ENCODE peak calls at places on chromosome X, in five cellular contexts. One of them, this sample, is unnamed.
A peak's percentile ranks its signal among the peaks of the same experiment; 100 is the strongest.

GRCh38 chrX:49058794-49059193 is at the start of gene CCDC120:
- DNase-seq in cardiac muscle cell: no peak
- DNase-seq in fibroblast of mammary gland: no peak
- DNase-seq in activated T-cell treated with anti-CD3 and anti-CD28 coated beads, Interleukin-2, amount 50 U/mL, for 72 hours: no peak
- DNase-seq in kidney glomerular epithelial cell: no peak
- DNase-seq in this sample: peak; percentile 62

GRCh38 chrX:11420851-11421250 is 127.6 kb downstream of the AMELX start:
- DNase-seq in activated T-cell treated with anti-CD3 and anti-CD28 coated beads, Interleukin-2, amount 50 U/mL, for 72 hours: no peak
- DNase-seq in cardiac muscle cell: no peak
- DNase-seq in kidney glomerular epithelial cell: no peak
- DNase-seq in fibroblast of mammary gland: no peak
- DNase-seq in this sample: no peak

GRCh38 chrX:153568612-153569011 is 30.3 kb downstream of the CCNQ start:
- DNase-seq in kidney glomerular epithelial cell: no peak
- DNase-seq in activated T-cell treated with anti-CD3 and anti-CD28 coated beads, Interleukin-2, amount 50 U/mL, for 72 hours: no peak
- DNase-seq in fibroblast of mammary gland: no peak
- DNase-seq in cardiac muscle cell: no peak
- DNase-seq in this sample: no peak

GRCh38 chrX:43631841-43632240 is 24.3 kb upstream of the MAOA start:
- DNase-seq in kidney glomerular epithelial cell: no peak
- DNase-seq in fibroblast of mammary gland: no peak
- DNase-seq in activated T-cell treated with anti-CD3 and anti-CD28 coated beads, Interleukin-2, amount 50 U/mL, for 72 hours: no peak
- DNase-seq in cardiac muscle cell: no peak
- DNase-seq in this sample: no peak

GRCh38 chrX:29308726-29309125 is 721.5 kb downstream of the IL1RAPL1 start:
- DNase-seq in kidney glomerular epithelial cell: no peak
- DNase-seq in cardiac muscle cell: no peak
- DNase-seq in activated T-cell treated with anti-CD3 and anti-CD28 coated beads, Interleukin-2, amount 50 U/mL, for 72 hours: no peak
- DNase-seq in fibroblast of mammary gland: no peak
- DNase-seq in this sample: no peak

GRCh38 chrX:47581731-47582647 is at the start of gene TIMP1:
- DNase-seq in kidney glomerular epithelial cell: peak; percentile 74
- DNase-seq in activated T-cell treated with anti-CD3 and anti-CD28 coated beads, Interleukin-2, amount 50 U/mL, for 72 hours: peak; percentile 88
- DNase-seq in fibroblast of mammary gland: peak; percentile 92
- DNase-seq in cardiac muscle cell: peak; percentile 97
- DNase-seq in this sample: no peak

GRCh38 chrX:1685460-1685859 is 70.6 kb downstream of the ASMT start:
- DNase-seq in fibroblast of mammary gland: no peak
- DNase-seq in cardiac muscle cell: no peak
- DNase-seq in activated T-cell treated with anti-CD3 and anti-CD28 coated beads, Interleukin-2, amount 50 U/mL, for 72 hours: no peak
- DNase-seq in kidney glomerular epithelial cell: no peak
- DNase-seq in this sample: no peak

GRCh38 chrX:54482839-54483593 is 13.0 kb downstream of the FGD1 start:
- DNase-seq in kidney glomerular epithelial cell: no peak
- DNase-seq in activated T-cell treated with anti-CD3 and anti-CD28 coated beads, Interleukin-2, amount 50 U/mL, for 72 hours: no peak
- DNase-seq in fibroblast of mammary gland: no peak
- DNase-seq in cardiac muscle cell: no peak
- DNase-seq in this sample: no peak

GRCh38 chrX:121635141-121635540 is 587.7 kb downstream of the GLUD2 start:
- DNase-seq in cardiac muscle cell: no peak
- DNase-seq in activated T-cell treated with anti-CD3 and anti-CD28 coated beads, Interleukin-2, amount 50 U/mL, for 72 hours: no peak
- DNase-seq in fibroblast of mammary gland: peak; percentile 40
- DNase-seq in kidney glomerular epithelial cell: no peak
- DNase-seq in this sample: no peak

GRCh38 chrX:154049209-154050112 is 29.8 kb upstream of the IRAK1 start:
- DNase-seq in activated T-cell treated with anti-CD3 and anti-CD28 coated beads, Interleukin-2, amount 50 U/mL, for 72 hours: no peak
- DNase-seq in kidney glomerular epithelial cell: no peak
- DNase-seq in cardiac muscle cell: no peak
- DNase-seq in fibroblast of mammary gland: no peak
- DNase-seq in this sample: no peak

GRCh38 chrX:140572724-140573123 is 67.9 kb upstream of the SOX3 start:
- DNase-seq in activated T-cell treated with anti-CD3 and anti-CD28 coated beads, Interleukin-2, amount 50 U/mL, for 72 hours: peak; percentile 17
- DNase-seq in cardiac muscle cell: peak; percentile 27
- DNase-seq in fibroblast of mammary gland: peak; percentile 15
- DNase-seq in kidney glomerular epithelial cell: peak; percentile 12
- DNase-seq in this sample: peak; percentile 36

GRCh38 chrX:150258463-150259430 is 104.4 kb upstream of the MAMLD1 start:
- DNase-seq in cardiac muscle cell: no peak
- DNase-seq in activated T-cell treated with anti-CD3 and anti-CD28 coated beads, Interleukin-2, amount 50 U/mL, for 72 hours: no peak
- DNase-seq in kidney glomerular epithelial cell: peak; percentile 16
- DNase-seq in fibroblast of mammary gland: peak; percentile 14
- DNase-seq in this sample: no peak

GRCh38 chrX:17376381-17377046 is 1.5 kb downstream of the NHS start:
- DNase-seq in activated T-cell treated with anti-CD3 and anti-CD28 coated beads, Interleukin-2, amount 50 U/mL, for 72 hours: peak; percentile 35
- DNase-seq in fibroblast of mammary gland: peak; percentile 13
- DNase-seq in cardiac muscle cell: no peak
- DNase-seq in kidney glomerular epithelial cell: no peak
- DNase-seq in this sample: peak; percentile 5

GRCh38 chrX:50211510-50211909 is 6.9 kb downstream of the CCNB3 start:
- DNase-seq in fibroblast of mammary gland: peak; percentile 37
- DNase-seq in kidney glomerular epithelial cell: no peak
- DNase-seq in cardiac muscle cell: peak; percentile 29
- DNase-seq in activated T-cell treated with anti-CD3 and anti-CD28 coated beads, Interleukin-2, amount 50 U/mL, for 72 hours: no peak
- DNase-seq in this sample: no peak

GRCh38 chrX:140765043-140765784 is 55.7 kb downstream of the LINC00632 start:
- DNase-seq in cardiac muscle cell: peak; percentile 71
- DNase-seq in fibroblast of mammary gland: peak; percentile 65
- DNase-seq in activated T-cell treated with anti-CD3 and anti-CD28 coated beads, Interleukin-2, amount 50 U/mL, for 72 hours: no peak
- DNase-seq in kidney glomerular epithelial cell: no peak
- DNase-seq in this sample: no peak

GRCh38 chrX:29215251-29215650 is 628.0 kb downstream of the IL1RAPL1 start:
- DNase-seq in activated T-cell treated with anti-CD3 and anti-CD28 coated beads, Interleukin-2, amount 50 U/mL, for 72 hours: no peak
- DNase-seq in fibroblast of mammary gland: peak; percentile 4
- DNase-seq in cardiac muscle cell: peak; percentile 7
- DNase-seq in kidney glomerular epithelial cell: no peak
- DNase-seq in this sample: no peak

GRCh38 chrX:31266172-31267076 is 194.6 kb upstream of the FTHL17 start:
- DNase-seq in activated T-cell treated with anti-CD3 and anti-CD28 coated beads, Interleukin-2, amount 50 U/mL, for 72 hours: peak; percentile 27
- DNase-seq in fibroblast of mammary gland: no peak
- DNase-seq in cardiac muscle cell: peak; percentile 24
- DNase-seq in kidney glomerular epithelial cell: peak; percentile 16
- DNase-seq in this sample: peak; percentile 47

GRCh38 chrX:46653482-46653881 is 79.9 kb downstream of the CHST7 start:
- DNase-seq in activated T-cell treated with anti-CD3 and anti-CD28 coated beads, Interleukin-2, amount 50 U/mL, for 72 hours: peak; percentile 13
- DNase-seq in fibroblast of mammary gland: no peak
- DNase-seq in kidney glomerular epithelial cell: no peak
- DNase-seq in cardiac muscle cell: peak; percentile 21
- DNase-seq in this sample: peak; percentile 39

GRCh38 chrX:149877636-149878035 is 3.3 kb upstream of the MAGEA8 start:
- DNase-seq in activated T-cell treated with anti-CD3 and anti-CD28 coated beads, Interleukin-2, amount 50 U/mL, for 72 hours: no peak
- DNase-seq in cardiac muscle cell: no peak
- DNase-seq in fibroblast of mammary gland: peak; percentile 14
- DNase-seq in kidney glomerular epithelial cell: peak; percentile 1
- DNase-seq in this sample: no peak

GRCh38 chrX:153351981-153352380 is 18.0 kb downstream of the ZNF275 start:
- DNase-seq in cardiac muscle cell: no peak
- DNase-seq in fibroblast of mammary gland: no peak
- DNase-seq in kidney glomerular epithelial cell: no peak
- DNase-seq in activated T-cell treated with anti-CD3 and anti-CD28 coated beads, Interleukin-2, amount 50 U/mL, for 72 hours: no peak
- DNase-seq in this sample: no peak

GRCh38 chrX:37701588-37701987 is 16.0 kb downstream of the XK start:
- DNase-seq in activated T-cell treated with anti-CD3 and anti-CD28 coated beads, Interleukin-2, amount 50 U/mL, for 72 hours: no peak
- DNase-seq in cardiac muscle cell: no peak
- DNase-seq in fibroblast of mammary gland: no peak
- DNase-seq in kidney glomerular epithelial cell: no peak
- DNase-seq in this sample: no peak

GRCh38 chrX:13001961-13002671 is 27.2 kb downstream of the TMSB4X start:
- DNase-seq in activated T-cell treated with anti-CD3 and anti-CD28 coated beads, Interleukin-2, amount 50 U/mL, for 72 hours: peak; percentile 51
- DNase-seq in cardiac muscle cell: no peak
- DNase-seq in fibroblast of mammary gland: peak; percentile 33
- DNase-seq in kidney glomerular epithelial cell: no peak
- DNase-seq in this sample: peak; percentile 10

GRCh38 chrX:20954014-20954413 is 420.2 kb upstream of the CNKSR2 start:
- DNase-seq in kidney glomerular epithelial cell: no peak
- DNase-seq in fibroblast of mammary gland: no peak
- DNase-seq in activated T-cell treated with anti-CD3 and anti-CD28 coated beads, Interleukin-2, amount 50 U/mL, for 72 hours: no peak
- DNase-seq in cardiac muscle cell: no peak
- DNase-seq in this sample: no peak

GRCh38 chrX:20267599-20267923 is 852 bp upstream of the RPS6KA3 start:
- DNase-seq in activated T-cell treated with anti-CD3 and anti-CD28 coated beads, Interleukin-2, amount 50 U/mL, for 72 hours: no peak
- DNase-seq in cardiac muscle cell: no peak
- DNase-seq in kidney glomerular epithelial cell: no peak
- DNase-seq in fibroblast of mammary gland: no peak
- DNase-seq in this sample: no peak

GRCh38 chrX:129781134-129782014 is 1.6 kb downstream of the SASH3 start:
- DNase-seq in fibroblast of mammary gland: no peak
- DNase-seq in cardiac muscle cell: no peak
- DNase-seq in kidney glomerular epithelial cell: no peak
- DNase-seq in activated T-cell treated with anti-CD3 and anti-CD28 coated beads, Interleukin-2, amount 50 U/mL, for 72 hours: peak; percentile 88
- DNase-seq in this sample: no peak

GRCh38 chrX:136933617-136934145 is 53.2 kb upstream of the RBMX start:
- DNase-seq in cardiac muscle cell: peak; percentile 13
- DNase-seq in kidney glomerular epithelial cell: no peak
- DNase-seq in fibroblast of mammary gland: no peak
- DNase-seq in activated T-cell treated with anti-CD3 and anti-CD28 coated beads, Interleukin-2, amount 50 U/mL, for 72 hours: no peak
- DNase-seq in this sample: no peak

GRCh38 chrX:151694661-151695582 is at the start of gene PRRG3:
- DNase-seq in fibroblast of mammary gland: no peak
- DNase-seq in cardiac muscle cell: no peak
- DNase-seq in activated T-cell treated with anti-CD3 and anti-CD28 coated beads, Interleukin-2, amount 50 U/mL, for 72 hours: no peak
- DNase-seq in kidney glomerular epithelial cell: no peak
- DNase-seq in this sample: no peak

GRCh38 chrX:76453737-76454406 is 26.4 kb downstream of the MAGEE1 start:
- DNase-seq in kidney glomerular epithelial cell: no peak
- DNase-seq in activated T-cell treated with anti-CD3 and anti-CD28 coated beads, Interleukin-2, amount 50 U/mL, for 72 hours: no peak
- DNase-seq in cardiac muscle cell: no peak
- DNase-seq in fibroblast of mammary gland: no peak
- DNase-seq in this sample: no peak